ENCODE peak calls at places on chromosomes 7 and 10, in ten cellular contexts. C is effector memory CD8-positive, alpha-beta T cell; S is uterus; L is naive thymus-derived CD8-positive, alpha-beta T cell; K is Jurkat, Clone E6-1; R is chondrocyte; T is cardiac fibroblast; B is glomerular endothelial cell; I is naive thymus-derived CD4-positive, alpha-beta T cell; N is SK-MEL-5. H is an unnamed sample.

GRCh38 chr10:3774814-3775670 is 10.0 kb downstream of the KLF6 start:
- DNase-seq in C (peak), S (peak), L (no peak), K (no peak), R (no peak), T (peak), B (peak), I (no peak), N (peak), H (no peak)

GRCh38 chr7:100588438-100588837 is 2.3 kb downstream of the FBXO24 start:
- DNase-seq in C (no peak), S (no peak), L (no peak), K (no peak), R (no peak), T (peak), B (no peak), I (no peak), N (peak), H (no peak)

GRCh38 chr7:33916357-33917081 is 11.2 kb downstream of the BMPER start:
- DNase-seq in C (no peak), S (no peak), L (no peak), K (no peak), R (no peak), T (no peak), B (no peak), I (no peak), N (no peak), H (no peak)

GRCh38 chr7:92244803-92245486 is 769 bp downstream of the KRIT1 start:
- DNase-seq in C (no peak), S (no peak), L (no peak), K (peak), R (no peak), T (peak), B (no peak), I (no peak), N (no peak), H (no peak)

GRCh38 chr7:87474533-87475358 is 734 bp downstream of the ABCB4 start:
- DNase-seq in C (no peak), S (no peak), L (peak), K (no peak), R (no peak), T (no peak), B (no peak), I (no peak), N (peak), H (no peak)

GRCh38 chr7:91912500-91912899 is 28.2 kb upstream of the AKAP9 start:
- DNase-seq in C (no peak), S (no peak), L (no peak), K (no peak), R (no peak), T (peak), B (no peak), I (no peak), N (no peak), H (no peak)

GRCh38 chr10:112503643-112504042 is 56.6 kb downstream of the VTI1A start:
- DNase-seq in C (no peak), S (no peak), L (no peak), K (no peak), R (no peak), T (no peak), B (no peak), I (no peak), N (no peak), H (no peak)

GRCh38 chr7:151157645-151158329 is 9.7 kb downstream of the GBX1 start:
- DNase-seq in C (no peak), S (no peak), L (no peak), K (no peak), R (no peak), T (no peak), B (no peak), I (no peak), N (no peak), H (peak)

GRCh38 chr7:112985377-112985987 is 101.1 kb downstream of the GPR85 start:
- DNase-seq in C (no peak), S (no peak), L (no peak), K (no peak), R (no peak), T (peak), B (no peak), I (no peak), N (no peak), H (no peak)